ENCODE peak calls at places on chromosomes 2 and 18, in six cellular contexts. Z is GM23338, Q is lower lobe of right lung, G is PC-9, W is kidney, T is K562. B is an unnamed sample.

GRCh38 chr2:51919395-51919794 is 887.5 kb upstream of the NRXN1 start:
- DNase-seq in T (no peak), G (no peak), Z (no peak), W (no peak), Q (no peak), B (no peak)

GRCh38 chr2:240325006-240325653 is 110.3 kb upstream of the GPC1 start:
- DNase-seq in W (peak; percentile 60), T (no peak), G (no peak), Q (no peak), Z (no peak), B (no peak)

GRCh38 chr2:28633739-28634138 is 117.9 kb upstream of the PPP1CB start:
- DNase-seq in Q (no peak), W (no peak), T (no peak), Z (no peak), G (peak; percentile 83), B (peak; percentile 19)

GRCh38 chr2:30335981-30336538 is 104.7 kb downstream of the LBH start:
- DNase-seq in T (no peak), Z (no peak), W (no peak), Q (no peak), G (no peak), B (no peak)

GRCh38 chr18:22093731-22094374 is 75.5 kb upstream of the GATA6 start:
- DNase-seq in Z (no peak), G (no peak), W (no peak), T (peak; percentile 93), Q (no peak), B (no peak)

GRCh38 chr18:63775166-63775730 is at the start of gene SERPINB7:
- DNase-seq in Z (no peak), T (no peak), W (no peak), Q (no peak), G (peak; percentile 29), B (no peak)

GRCh38 chr18:55003695-55004094 is 44.4 kb upstream of the CCDC68 start:
- DNase-seq in Q (no peak), Z (no peak), G (no peak), T (no peak), W (no peak), B (no peak)

GRCh38 chr18:63831080-63831788 is 56.0 kb downstream of the SERPINB7 start:
- DNase-seq in Q (no peak), T (no peak), Z (no peak), G (no peak), W (no peak), B (no peak)

GRCh38 chr18:8801263-8801901 is 96.0 kb downstream of the MTCL1 start:
- DNase-seq in W (no peak), G (no peak), T (no peak), Z (no peak), Q (no peak), B (no peak)

GRCh38 chr2:45192481-45192880 is 183.2 kb upstream of the SIX2 start:
- DNase-seq in G (no peak), T (no peak), W (no peak), Q (no peak), Z (no peak), B (no peak)

GRCh38 chr2:48452108-48452507 is 77.8 kb upstream of the STON1 start:
- DNase-seq in Z (no peak), T (peak; percentile 71), W (no peak), G (no peak), Q (no peak), B (no peak)

GRCh38 chr2:33108483-33109443 is 162.0 kb downstream of the LTBP1 start:
- DNase-seq in W (no peak), T (peak; percentile 87), G (no peak), Z (no peak), Q (no peak), B (no peak)

GRCh38 chr2:133755515-133756311 is 187.4 kb upstream of the NCKAP5 start:
- DNase-seq in Z (no peak), W (no peak), Q (no peak), G (no peak), T (no peak), B (no peak)

GRCh38 chr2:29810956-29811355 is 110.4 kb downstream of the ALK start:
- DNase-seq in Z (peak; percentile 11), T (peak; percentile 4), G (no peak), W (no peak), Q (no peak), B (no peak)

GRCh38 chr2:11784310-11784709 is 37.9 kb downstream of the LPIN1 start:
- DNase-seq in G (no peak), W (no peak), Q (no peak), Z (no peak), T (no peak), B (no peak)

GRCh38 chr18:62617793-62618591 is 95.2 kb downstream of the ZCCHC2 start:
- DNase-seq in Z (no peak), Q (no peak), G (no peak), T (no peak), W (no peak), B (no peak)

GRCh38 chr18:50143891-50144290 is 51.1 kb downstream of the MYO5B start:
- DNase-seq in T (no peak), Z (no peak), Q (no peak), W (no peak), G (no peak), B (no peak)

GRCh38 chr2:206799083-206799482 is 33.7 kb downstream of the FASTKD2 start:
- DNase-seq in Q (no peak), G (no peak), T (peak; percentile 8), W (no peak), Z (no peak), B (no peak)

GRCh38 chr2:42961385-42961800 is 169.0 kb upstream of the HAAO start:
- DNase-seq in Z (peak; percentile 30), G (no peak), W (peak; percentile 86), Q (no peak), T (no peak), B (no peak)

GRCh38 chr2:237326250-237327171 is 87.5 kb downstream of the COL6A3 start:
- DNase-seq in G (no peak), Q (no peak), W (no peak), Z (no peak), T (no peak), B (no peak)

DNA sequence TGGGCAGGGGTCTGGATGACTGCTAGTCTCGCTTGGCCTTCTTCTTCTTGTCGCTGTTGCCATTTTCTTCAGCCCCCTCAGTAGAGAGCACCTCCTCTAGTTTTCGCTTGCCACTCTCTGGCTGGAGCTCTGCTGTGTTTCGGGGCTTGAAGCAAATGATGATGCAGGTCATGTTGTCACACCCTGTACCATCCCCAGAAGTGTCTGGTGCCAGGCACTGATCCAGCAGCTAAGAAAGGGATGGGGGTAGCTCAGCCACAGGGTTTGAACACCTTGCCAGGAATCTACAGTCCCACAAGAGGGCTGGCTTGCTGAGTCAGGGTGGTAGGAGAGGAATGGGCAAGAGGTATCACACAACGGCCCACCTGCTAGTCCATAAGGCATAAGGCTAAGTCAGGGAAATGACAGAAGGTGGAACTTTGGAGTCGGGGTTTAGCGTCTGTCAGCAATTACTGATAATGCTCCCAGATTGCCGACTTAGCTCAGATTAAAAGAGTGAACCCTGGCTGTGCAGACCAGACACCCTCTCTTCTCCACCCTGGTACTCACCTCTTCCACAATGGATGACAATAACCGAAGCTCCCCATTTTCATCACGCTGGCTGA is 1.1 kb upstream of the ZNF513 start:
- DNase-seq in Q (no peak), Z (no peak), G (no peak), W (no peak), T (no peak), B (no peak)
- H3K36me3 ChIP-seq in Q (peaks cover 69% of the 10 kb centered on the region), Z (peaks cover 51% of the 10 kb centered on the region), G (peaks cover 23% of the 10 kb centered on the region), W (peaks cover 23% of the 10 kb centered on the region), T (peaks cover 80% of the 10 kb centered on the region), B (peaks cover 39% of the 10 kb centered on the region)

DNA sequence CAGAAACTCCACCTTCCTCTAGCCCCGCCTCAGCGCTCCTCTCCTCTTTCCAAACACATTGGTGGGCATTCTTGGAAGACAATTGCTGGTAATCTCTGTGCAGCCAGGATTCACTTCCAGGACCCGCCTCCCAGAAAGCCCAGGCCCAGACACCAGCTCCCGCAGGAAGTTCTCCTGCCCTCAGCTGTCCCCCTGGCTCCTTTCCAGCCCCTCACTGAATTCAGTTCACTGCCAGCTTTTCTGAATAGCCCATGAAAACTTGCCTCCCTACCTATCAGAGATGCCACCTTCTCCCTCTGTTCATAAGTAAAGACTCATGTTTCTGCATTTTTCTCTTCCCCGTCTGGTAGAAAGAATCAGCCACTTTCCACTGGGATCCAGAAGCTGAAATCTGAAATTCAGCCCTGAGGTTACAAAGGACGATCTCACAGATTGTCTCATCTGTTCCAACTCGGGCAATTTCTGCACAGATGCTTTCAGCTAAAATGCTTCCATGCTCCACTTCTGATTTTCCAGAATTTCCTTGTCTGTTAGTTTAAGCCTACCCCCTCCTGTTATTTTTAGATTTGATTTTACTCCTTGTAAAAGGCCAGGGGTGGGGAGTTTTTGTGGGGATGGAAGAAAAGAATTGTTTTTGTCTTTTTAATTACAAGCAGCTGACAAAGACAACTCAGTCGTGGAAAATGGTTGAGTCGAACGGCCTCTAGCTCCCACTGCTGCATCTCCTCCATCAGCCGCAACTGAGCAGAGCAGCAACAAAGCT is 98.1 kb downstream of the SP3 start:
- DNase-seq in T (no peak), W (no peak), Z (no peak), Q (no peak), G (no peak), B (no peak)
- H3K4me3 ChIP-seq in T (no peak overlapping the region), W (no peak overlapping the region), Z (no peak overlapping the region), Q (no peak overlapping the region), G (no peak overlapping the region), B (no peak overlapping the region)

GRCh38 chr2:23399674-23400261 is 14.8 kb downstream of the KLHL29 start:
- DNase-seq in G (no peak), W (no peak), T (no peak), Z (no peak), Q (no peak), B (no peak)

GRCh38 chr2:23400703-23401102 is 15.7 kb downstream of the KLHL29 start:
- DNase-seq in W (no peak), Z (no peak), G (no peak), Q (no peak), T (no peak), B (no peak)

GRCh38 chr2:23401427-23402204 is 16.6 kb downstream of the KLHL29 start:
- DNase-seq in T (no peak), Z (no peak), G (no peak), W (no peak), Q (no peak), B (no peak)

GRCh38 chr2:23402205-23402740 is 17.3 kb downstream of the KLHL29 start:
- DNase-seq in T (no peak), W (no peak), G (no peak), Z (no peak), Q (no peak), B (no peak)

DNA sequence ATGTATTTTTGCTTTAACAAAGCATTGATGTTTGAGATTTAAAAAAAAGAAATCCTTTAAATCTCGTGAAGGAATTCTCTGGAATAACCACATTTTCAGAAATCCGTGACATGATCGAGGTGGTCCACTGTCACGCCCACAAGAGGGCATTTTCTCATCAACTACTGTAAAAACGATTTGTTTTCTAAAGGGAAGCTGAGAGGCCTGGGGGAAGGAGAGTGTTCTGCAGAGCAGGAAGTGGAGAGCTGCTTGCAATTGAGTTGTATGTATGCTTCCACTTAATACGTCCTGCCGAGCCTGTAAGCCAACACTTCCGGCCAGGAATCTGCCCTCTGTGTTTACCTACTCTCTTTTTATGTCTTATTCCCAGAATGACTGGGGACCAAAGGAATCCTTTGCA is 19.4 kb downstream of the KLHL29 start:
- DNase-seq in T (no peak), Z (peak; percentile 70), Q (no peak), G (peak; percentile 33), W (no peak), B (no peak)
- TF ChIP-seq CTCF in T (no peak), Z (peak; percentile 36), Q (peak; percentile 8), G (no peak), W (no peak), B (no peak)

DNA sequence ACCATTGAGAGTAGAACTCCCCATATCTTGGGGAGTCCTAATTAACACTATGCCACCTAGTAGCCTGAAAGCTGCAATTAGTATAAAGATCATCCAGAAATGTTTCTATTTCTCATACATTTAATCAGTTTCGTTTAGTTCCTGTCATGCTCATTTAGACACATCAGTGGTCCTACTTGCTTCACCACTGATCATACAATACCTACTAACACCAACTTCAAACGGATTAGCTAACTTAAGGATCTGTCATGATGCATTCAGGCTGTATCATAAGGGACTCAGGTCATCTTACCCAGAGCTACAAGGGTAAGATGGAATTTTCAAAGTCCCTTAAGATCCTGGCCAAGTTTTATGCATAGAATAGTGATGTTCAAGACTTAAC is 6.8 kb downstream of the SRSF7 start:
- DNase-seq in T (no peak), Z (no peak), W (no peak), Q (no peak), G (no peak), B (no peak)
- H3K36me3 ChIP-seq in T (peaks cover 84% of the 10 kb centered on the region), Z (peaks cover 67% of the 10 kb centered on the region), W (peaks cover 34% of the 10 kb centered on the region), Q (peaks cover 83% of the 10 kb centered on the region), G (peaks cover 61% of the 10 kb centered on the region), B (peaks cover 54% of the 10 kb centered on the region)

B was measured in right lobe of liver.